ENCODE peak calls at places on chromosomes 2 and 18, in nine cellular contexts. E, S, N, L, B, T, G, A and I are unnamed samples.

GRCh38 chr2:75021672-75022071 is 63.2 kb downstream of the POLE4 start:
- DNase-seq in G (no peak), B (no peak), A (no peak), T (no peak), E (no peak), L (no peak), S (no peak), N (no peak), I (no peak)

GRCh38 chr18:60446821-60447220 is 74.2 kb upstream of the MC4R start:
- DNase-seq in L (no peak), S (no peak), E (no peak), T (no peak), A (no peak), G (no peak), N (no peak), B (no peak), I (no peak)

GRCh38 chr18:62904396-62905285 is 189.3 kb downstream of the PHLPP1 start:
- DNase-seq in S (no peak), E (no peak), T (no peak), L (no peak), A (no peak), B (no peak), N (no peak), G (no peak), I (no peak)

GRCh38 chr2:17422066-17422465 is 96.2 kb downstream of the RAD51AP2 start:
- DNase-seq in S (no peak), B (no peak), E (no peak), T (no peak), A (no peak), G (no peak), L (no peak), N (no peak), I (no peak)

GRCh38 chr18:65750421-65751144 is at the start of gene CDH7:
- DNase-seq in A (no peak), S (no peak), N (no peak), B (peak; percentile 35), L (no peak), T (no peak), E (no peak), G (no peak), I (no peak)

GRCh38 chr18:34608064-34608463 is 102.0 kb upstream of the DTNA start:
- DNase-seq in S (no peak), B (no peak), G (no peak), E (no peak), T (no peak), N (no peak), A (no peak), L (no peak), I (no peak)

GRCh38 chr2:102342888-102343287 is 12.7 kb upstream of the IL18R1 start:
- DNase-seq in B (no peak), N (no peak), L (no peak), T (no peak), E (no peak), S (no peak), A (no peak), G (no peak), I (no peak)

GRCh38 chr2:142602418-142602989 is 275.0 kb upstream of the KYNU start:
- DNase-seq in N (no peak), A (no peak), L (no peak), S (no peak), B (no peak), G (no peak), E (no peak), T (no peak), I (no peak)

GRCh38 chr2:76478636-76479035 is 767.9 kb upstream of the GCFC2 start:
- DNase-seq in G (no peak), N (no peak), T (no peak), E (no peak), A (peak; percentile 78), S (no peak), B (no peak), L (no peak), I (no peak)

GRCh38 chr2:169303579-169304285 is 58.6 kb downstream of the LRP2 start:
- DNase-seq in N (no peak), G (no peak), S (no peak), L (no peak), A (no peak), T (no peak), E (no peak), B (no peak), I (no peak)

GRCh38 chr2:104434966-104435365 is 418.9 kb upstream of the POU3F3 start:
- DNase-seq in B (no peak), S (no peak), L (no peak), N (no peak), T (no peak), G (no peak), A (no peak), E (no peak), I (no peak)